ENCODE peak calls at places on chromosomes 4 and X, in ten cellular contexts. One of them, this sample, is unnamed.

GRCh38 chr4:74838746-74839370 is 44.5 kb upstream of the BTC start:
- DNase-seq in Calu3: no peak
- DNase-seq in osteoblast: no peak
- DNase-seq in AG04449: no peak
- DNase-seq in neural crest cell: no peak
- DNase-seq in fibroblast of lung: peak
- DNase-seq in AG09309: no peak
- DNase-seq in left ventricle myocardium inferior: no peak
- DNase-seq in spleen: no peak
- DNase-seq in WTC11: no peak
- DNase-seq in this sample: no peak

GRCh38 chr4:41132055-41132683 is 82.2 kb downstream of the APBB2 start:
- DNase-seq in Calu3: no peak
- DNase-seq in osteoblast: no peak
- DNase-seq in AG04449: no peak
- DNase-seq in neural crest cell: no peak
- DNase-seq in fibroblast of lung: no peak
- DNase-seq in AG09309: no peak
- DNase-seq in left ventricle myocardium inferior: no peak
- DNase-seq in spleen: no peak
- DNase-seq in WTC11: no peak
- DNase-seq in this sample: no peak

GRCh38 chr4:52883183-52883621 is 21.1 kb downstream of the RASL11B start:
- DNase-seq in Calu3: no peak
- DNase-seq in osteoblast: no peak
- DNase-seq in AG04449: no peak
- DNase-seq in neural crest cell: no peak
- DNase-seq in fibroblast of lung: no peak
- DNase-seq in AG09309: no peak
- DNase-seq in left ventricle myocardium inferior: no peak
- DNase-seq in spleen: no peak
- DNase-seq in WTC11: no peak
- DNase-seq in this sample: no peak

GRCh38 chr4:72295966-72296557 is 264.3 kb downstream of the NPFFR2 start:
- DNase-seq in Calu3: no peak
- DNase-seq in osteoblast: no peak
- DNase-seq in AG04449: peak
- DNase-seq in neural crest cell: no peak
- DNase-seq in fibroblast of lung: peak
- DNase-seq in AG09309: no peak
- DNase-seq in left ventricle myocardium inferior: no peak
- DNase-seq in spleen: no peak
- DNase-seq in WTC11: no peak
- DNase-seq in this sample: peak

GRCh38 chr4:1663549-1663948 is 20.6 kb downstream of the FAM53A start:
- DNase-seq in Calu3: no peak
- DNase-seq in osteoblast: no peak
- DNase-seq in AG04449: no peak
- DNase-seq in neural crest cell: no peak
- DNase-seq in fibroblast of lung: no peak
- DNase-seq in AG09309: no peak
- DNase-seq in left ventricle myocardium inferior: no peak
- DNase-seq in spleen: no peak
- DNase-seq in WTC11: no peak
- DNase-seq in this sample: no peak

GRCh38 chr4:170270628-170271027 is 180.9 kb upstream of the AADAT start:
- DNase-seq in Calu3: no peak
- DNase-seq in osteoblast: no peak
- DNase-seq in AG04449: no peak
- DNase-seq in neural crest cell: no peak
- DNase-seq in fibroblast of lung: no peak
- DNase-seq in AG09309: no peak
- DNase-seq in left ventricle myocardium inferior: no peak
- DNase-seq in spleen: no peak
- DNase-seq in WTC11: no peak
- DNase-seq in this sample: no peak

GRCh38 chr4:56979674-56980073 is 978 bp downstream of the POLR2B start:
- DNase-seq in Calu3: peak
- DNase-seq in osteoblast: no peak
- DNase-seq in AG04449: no peak
- DNase-seq in neural crest cell: peak
- DNase-seq in fibroblast of lung: no peak
- DNase-seq in AG09309: no peak
- DNase-seq in left ventricle myocardium inferior: no peak
- DNase-seq in spleen: no peak
- DNase-seq in WTC11: no peak
- DNase-seq in this sample: peak

GRCh38 chr4:74692973-74693372 is 101.3 kb downstream of the BTC start:
- DNase-seq in Calu3: no peak
- DNase-seq in osteoblast: no peak
- DNase-seq in AG04449: no peak
- DNase-seq in neural crest cell: no peak
- DNase-seq in fibroblast of lung: peak
- DNase-seq in AG09309: no peak
- DNase-seq in left ventricle myocardium inferior: no peak
- DNase-seq in spleen: no peak
- DNase-seq in WTC11: no peak
- DNase-seq in this sample: no peak

GRCh38 chrX:12241026-12241425 is 102.8 kb downstream of the FRMPD4 start:
- DNase-seq in Calu3: no peak
- DNase-seq in osteoblast: peak
- DNase-seq in AG04449: no peak
- DNase-seq in neural crest cell: no peak
- DNase-seq in fibroblast of lung: no peak
- DNase-seq in AG09309: no peak
- DNase-seq in left ventricle myocardium inferior: no peak
- DNase-seq in spleen: no peak
- DNase-seq in WTC11: no peak
- DNase-seq in this sample: no peak

GRCh38 chrX:65821721-65822496 is 154.5 kb downstream of the MSN start:
- DNase-seq in Calu3: peak
- DNase-seq in osteoblast: no peak
- DNase-seq in AG04449: no peak
- DNase-seq in neural crest cell: no peak
- DNase-seq in fibroblast of lung: no peak
- DNase-seq in AG09309: no peak
- DNase-seq in left ventricle myocardium inferior: peak
- DNase-seq in spleen: peak
- DNase-seq in WTC11: peak
- DNase-seq in this sample: no peak

GRCh38 chr4:177861551-177862094 is 419.4 kb upstream of the AGA start:
- DNase-seq in Calu3: no peak
- DNase-seq in osteoblast: no peak
- DNase-seq in AG04449: no peak
- DNase-seq in neural crest cell: no peak
- DNase-seq in fibroblast of lung: no peak
- DNase-seq in AG09309: no peak
- DNase-seq in left ventricle myocardium inferior: no peak
- DNase-seq in spleen: no peak
- DNase-seq in WTC11: no peak
- DNase-seq in this sample: no peak

GRCh38 chrX:10470009-10470408 is 150.4 kb downstream of the MID1 start:
- DNase-seq in Calu3: no peak
- DNase-seq in osteoblast: no peak
- DNase-seq in AG04449: no peak
- DNase-seq in neural crest cell: no peak
- DNase-seq in fibroblast of lung: peak
- DNase-seq in AG09309: no peak
- DNase-seq in left ventricle myocardium inferior: no peak
- DNase-seq in spleen: no peak
- DNase-seq in WTC11: no peak
- DNase-seq in this sample: no peak

GRCh38 chrX:1451676-1452496 is 823 bp downstream of the ASMTL start:
- DNase-seq in Calu3: no peak
- DNase-seq in osteoblast: no peak
- DNase-seq in AG04449: no peak
- DNase-seq in neural crest cell: no peak
- DNase-seq in fibroblast of lung: no peak
- DNase-seq in AG09309: no peak
- DNase-seq in left ventricle myocardium inferior: no peak
- DNase-seq in spleen: peak
- DNase-seq in WTC11: no peak
- DNase-seq in this sample: peak

GRCh38 chrX:85808217-85808616 is 239.1 kb downstream of the CHM start:
- DNase-seq in Calu3: no peak
- DNase-seq in osteoblast: peak
- DNase-seq in AG04449: no peak
- DNase-seq in neural crest cell: no peak
- DNase-seq in fibroblast of lung: no peak
- DNase-seq in AG09309: no peak
- DNase-seq in left ventricle myocardium inferior: no peak
- DNase-seq in spleen: no peak
- DNase-seq in WTC11: no peak
- DNase-seq in this sample: no peak

GRCh38 chr4:177064724-177065394 is 244.8 kb upstream of the NEIL3 start:
- DNase-seq in Calu3: no peak
- DNase-seq in osteoblast: no peak
- DNase-seq in AG04449: no peak
- DNase-seq in neural crest cell: no peak
- DNase-seq in fibroblast of lung: no peak
- DNase-seq in AG09309: no peak
- DNase-seq in left ventricle myocardium inferior: no peak
- DNase-seq in spleen: no peak
- DNase-seq in WTC11: peak
- DNase-seq in this sample: no peak

GRCh38 chr4:84482564-84483563 is 16.2 kb downstream of the NKX6-1 start:
- DNase-seq in Calu3: no peak
- DNase-seq in osteoblast: peak
- DNase-seq in AG04449: no peak
- DNase-seq in neural crest cell: no peak
- DNase-seq in fibroblast of lung: no peak
- DNase-seq in AG09309: no peak
- DNase-seq in left ventricle myocardium inferior: no peak
- DNase-seq in spleen: no peak
- DNase-seq in WTC11: peak
- DNase-seq in this sample: no peak

GRCh38 chr4:102055805-102056204 is 265.3 kb downstream of the BANK1 start:
- DNase-seq in Calu3: no peak
- DNase-seq in osteoblast: no peak
- DNase-seq in AG04449: no peak
- DNase-seq in neural crest cell: no peak
- DNase-seq in fibroblast of lung: no peak
- DNase-seq in AG09309: no peak
- DNase-seq in left ventricle myocardium inferior: no peak
- DNase-seq in spleen: no peak
- DNase-seq in WTC11: no peak
- DNase-seq in this sample: no peak
- TF ChIP-seq CTCF in Calu3: no peak
- TF ChIP-seq CTCF in osteoblast: no peak
- TF ChIP-seq CTCF in AG04449: no peak
- TF ChIP-seq CTCF in neural crest cell: peak
- TF ChIP-seq CTCF in fibroblast of lung: no peak
- TF ChIP-seq CTCF in AG09309: no peak
- TF ChIP-seq CTCF in left ventricle myocardium inferior: no peak
- TF ChIP-seq CTCF in spleen: no peak
- TF ChIP-seq CTCF in WTC11: no peak
- TF ChIP-seq CTCF in this sample: peak

GRCh38 chrX:53047228-53047627 is 1.4 kb upstream of the GPR173 start:
- DNase-seq in Calu3: no peak
- DNase-seq in osteoblast: no peak
- DNase-seq in AG04449: no peak
- DNase-seq in neural crest cell: no peak
- DNase-seq in fibroblast of lung: peak
- DNase-seq in AG09309: no peak
- DNase-seq in left ventricle myocardium inferior: no peak
- DNase-seq in spleen: no peak
- DNase-seq in WTC11: no peak
- DNase-seq in this sample: no peak
- TF ChIP-seq CTCF in Calu3: no peak
- TF ChIP-seq CTCF in osteoblast: peak
- TF ChIP-seq CTCF in AG04449: peak
- TF ChIP-seq CTCF in neural crest cell: peak
- TF ChIP-seq CTCF in fibroblast of lung: peak
- TF ChIP-seq CTCF in AG09309: peak
- TF ChIP-seq CTCF in left ventricle myocardium inferior: no peak
- TF ChIP-seq CTCF in spleen: no peak
- TF ChIP-seq CTCF in WTC11: no peak
- TF ChIP-seq CTCF in this sample: peak

DNA sequence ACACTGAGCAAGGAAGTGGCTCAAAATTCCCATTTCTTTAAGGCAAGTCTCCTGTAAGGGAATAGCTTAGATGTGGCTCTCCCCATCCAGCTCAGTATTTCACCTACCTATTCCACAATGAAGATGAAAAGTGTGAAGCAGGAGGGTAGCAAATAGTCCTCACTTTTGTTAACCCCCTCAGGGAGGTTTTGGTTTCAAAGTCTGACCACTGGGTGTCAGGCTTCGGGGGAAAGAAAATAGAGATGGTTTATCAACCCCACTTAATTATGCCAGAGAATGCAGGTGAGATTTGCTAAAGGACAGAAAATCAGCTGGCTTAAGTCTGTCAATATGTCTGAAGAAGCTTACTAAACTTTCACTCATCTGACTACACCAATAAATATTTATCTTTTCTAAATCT is 69.5 kb downstream of the DHX15 start:
- DNase-seq in Calu3: no peak
- DNase-seq in osteoblast: no peak
- DNase-seq in AG04449: no peak
- DNase-seq in neural crest cell: no peak
- DNase-seq in fibroblast of lung: no peak
- DNase-seq in AG09309: no peak
- DNase-seq in left ventricle myocardium inferior: no peak
- DNase-seq in spleen: no peak
- DNase-seq in WTC11: no peak
- DNase-seq in this sample: no peak
- TF ChIP-seq CTCF in Calu3: no peak
- TF ChIP-seq CTCF in osteoblast: peak
- TF ChIP-seq CTCF in AG04449: no peak
- TF ChIP-seq CTCF in neural crest cell: peak
- TF ChIP-seq CTCF in fibroblast of lung: peak
- TF ChIP-seq CTCF in AG09309: peak
- TF ChIP-seq CTCF in left ventricle myocardium inferior: peak
- TF ChIP-seq CTCF in spleen: no peak
- TF ChIP-seq CTCF in WTC11: no peak
- TF ChIP-seq CTCF in this sample: no peak

GRCh38 chr4:186936496-186937375 is 213.1 kb upstream of the FAT1 start:
- DNase-seq in Calu3: peak
- DNase-seq in osteoblast: peak
- DNase-seq in AG04449: no peak
- DNase-seq in neural crest cell: no peak
- DNase-seq in fibroblast of lung: peak
- DNase-seq in AG09309: peak
- DNase-seq in left ventricle myocardium inferior: no peak
- DNase-seq in spleen: no peak
- DNase-seq in WTC11: no peak
- DNase-seq in this sample: no peak
- TF ChIP-seq CTCF in Calu3: no peak
- TF ChIP-seq CTCF in osteoblast: peak
- TF ChIP-seq CTCF in AG04449: peak
- TF ChIP-seq CTCF in neural crest cell: no peak
- TF ChIP-seq CTCF in fibroblast of lung: peak
- TF ChIP-seq CTCF in AG09309: peak
- TF ChIP-seq CTCF in left ventricle myocardium inferior: no peak
- TF ChIP-seq CTCF in spleen: no peak
- TF ChIP-seq CTCF in WTC11: no peak
- TF ChIP-seq CTCF in this sample: no peak